ENCODE peak calls at places on chromosomes 16 and 17, in five cellular contexts. One of them, this sample, is unnamed.

GRCh38 chr16:58026705-58027340 is 1.3 kb downstream of the MMP15 start:
- DNase-seq in nucleus accumbens: no peak
- DNase-seq in AG04450: no peak
- DNase-seq in progenitor cell of endocrine pancreas: peak
- DNase-seq in neuronal stem cell: peak
- DNase-seq in this sample: no peak

GRCh38 chr16:14564323-14564722 is 65.7 kb downstream of the PARN start:
- DNase-seq in neuronal stem cell: no peak
- DNase-seq in nucleus accumbens: no peak
- DNase-seq in progenitor cell of endocrine pancreas: no peak
- DNase-seq in AG04450: no peak
- DNase-seq in this sample: no peak

GRCh38 chr16:81335669-81336068 is 20.9 kb downstream of the GAN start:
- DNase-seq in neuronal stem cell: no peak
- DNase-seq in nucleus accumbens: no peak
- DNase-seq in progenitor cell of endocrine pancreas: no peak
- DNase-seq in AG04450: no peak
- DNase-seq in this sample: no peak

GRCh38 chr17:82750241-82750905 is 1.5 kb upstream of the TBCD start:
- DNase-seq in progenitor cell of endocrine pancreas: no peak
- DNase-seq in AG04450: no peak
- DNase-seq in neuronal stem cell: no peak
- DNase-seq in nucleus accumbens: no peak
- DNase-seq in this sample: no peak

GRCh38 chr17:8223356-8224063 is 13.1 kb upstream of the AURKB start:
- DNase-seq in AG04450: no peak
- DNase-seq in neuronal stem cell: peak
- DNase-seq in progenitor cell of endocrine pancreas: peak
- DNase-seq in nucleus accumbens: peak
- DNase-seq in this sample: no peak

GRCh38 chr16:13186813-13187212 is 285.4 kb downstream of the SHISA9 start:
- DNase-seq in AG04450: no peak
- DNase-seq in progenitor cell of endocrine pancreas: no peak
- DNase-seq in neuronal stem cell: no peak
- DNase-seq in nucleus accumbens: no peak
- DNase-seq in this sample: no peak

GRCh38 chr17:40248507-40248906 is 29.4 kb downstream of the WIPF2 start:
- DNase-seq in neuronal stem cell: no peak
- DNase-seq in nucleus accumbens: no peak
- DNase-seq in AG04450: no peak
- DNase-seq in progenitor cell of endocrine pancreas: no peak
- DNase-seq in this sample: no peak

GRCh38 chr16:16021988-16022682 is 72.7 kb downstream of the ABCC1 start:
- DNase-seq in progenitor cell of endocrine pancreas: peak
- DNase-seq in neuronal stem cell: peak
- DNase-seq in AG04450: peak
- DNase-seq in nucleus accumbens: peak
- DNase-seq in this sample: peak

This sample was measured in glomerular endothelial cell.